ENCODE peak calls at places on chromosomes 5 and 9, in nine cellular contexts. O, P, U, S, T, B, A, W and V are unnamed samples.

GRCh38 chr5:57004800-57005199 is 52.9 kb upstream of the MIER3 start:
- DNase-seq in O (no peak), P (no peak), U (no peak), S (no peak), T (no peak), B (no peak), A (no peak), W (no peak), V (no peak)

GRCh38 chr5:142095651-142096330 is 12.8 kb upstream of the NDFIP1 start:
- DNase-seq in O (no peak), P (no peak), U (no peak), S (no peak), T (no peak), B (no peak), A (no peak), W (no peak), V (no peak)

GRCh38 chr9:133103183-133103986 is 17.7 kb downstream of the RALGDS start:
- DNase-seq in O (no peak), P (peak; percentile 86), U (peak; percentile 38), S (no peak), T (peak; percentile 28), B (peak; percentile 54), A (no peak), W (peak; percentile 81), V (peak; percentile 23)

GRCh38 chr5:104635216-104635615 is 1072.6 kb upstream of the NUDT12 start:
- DNase-seq in O (no peak), P (no peak), U (peak; percentile 14), S (peak; percentile 44), T (no peak), B (no peak), A (no peak), W (no peak), V (no peak)

GRCh38 chr5:10595305-10595677 is 31.4 kb downstream of the ANKRD33B start:
- DNase-seq in O (no peak), P (no peak), U (no peak), S (no peak), T (no peak), B (peak; percentile 82), A (no peak), W (no peak), V (no peak)

GRCh38 chr9:86303316-86303975 is 21.1 kb upstream of the ISCA1 start:
- DNase-seq in O (no peak), P (no peak), U (peak; percentile 21), S (no peak), T (no peak), B (no peak), A (no peak), W (no peak), V (no peak)

GRCh38 chr5:138716456-138716924 is 36.7 kb upstream of the CTNNA1 start:
- DNase-seq in O (no peak), P (no peak), U (no peak), S (no peak), T (peak; percentile 66), B (peak; percentile 38), A (no peak), W (no peak), V (peak; percentile 31)

GRCh38 chr5:96079075-96079474 is 117.4 kb upstream of the ELL2 start:
- DNase-seq in O (peak; percentile 68), P (no peak), U (peak; percentile 96), S (peak; percentile 93), T (no peak), B (peak; percentile 90), A (no peak), W (no peak), V (peak; percentile 69)

GRCh38 chr9:89595646-89596045 is 9.2 kb upstream of the GADD45G start:
- DNase-seq in O (no peak), P (no peak), U (no peak), S (no peak), T (no peak), B (no peak), A (no peak), W (no peak), V (no peak)

GRCh38 chr5:73485715-73486114 is 12.5 kb upstream of the BTF3 start:
- DNase-seq in O (no peak), P (no peak), U (no peak), S (no peak), T (no peak), B (peak; percentile 26), A (no peak), W (no peak), V (no peak)

GRCh38 chr9:137221477-137222111 is 446 bp downstream of the RNF208 start:
- DNase-seq in O (no peak), P (no peak), U (no peak), S (no peak), T (no peak), B (no peak), A (no peak), W (no peak), V (no peak)

GRCh38 chr5:67493676-67494075 is 297.1 kb upstream of the CD180 start:
- DNase-seq in O (no peak), P (no peak), U (peak; percentile 46), S (no peak), T (peak; percentile 14), B (peak; percentile 58), A (no peak), W (peak; percentile 80), V (no peak)

GRCh38 chr5:10461041-10461440 is 19.4 kb downstream of the ROPN1L start:
- DNase-seq in O (no peak), P (no peak), U (no peak), S (no peak), T (no peak), B (no peak), A (no peak), W (no peak), V (no peak)

GRCh38 chr9:109856785-109857184 is 76.8 kb downstream of the PALM2AKAP2 start:
- DNase-seq in O (no peak), P (no peak), U (peak; percentile 29), S (no peak), T (no peak), B (peak; percentile 57), A (no peak), W (peak; percentile 93), V (no peak)

GRCh38 chr5:141654298-141654697 is 3.1 kb upstream of the FCHSD1 start:
- DNase-seq in O (peak; percentile 45), P (no peak), U (peak; percentile 59), S (peak; percentile 44), T (no peak), B (peak; percentile 97), A (no peak), W (no peak), V (peak; percentile 86)

GRCh38 chr5:152113401-152113800 is 188.8 kb upstream of the GLRA1 start:
- DNase-seq in O (no peak), P (no peak), U (peak; percentile 4), S (no peak), T (no peak), B (no peak), A (no peak), W (no peak), V (no peak)

GRCh38 chr5:84438456-84438855 is 53.8 kb upstream of the EDIL3 start:
- DNase-seq in O (no peak), P (no peak), U (peak; percentile 26), S (peak; percentile 34), T (no peak), B (no peak), A (no peak), W (no peak), V (no peak)

GRCh38 chr9:98191615-98192502 is 578 bp downstream of the CORO2A start:
- DNase-seq in O (no peak), P (peak; percentile 65), U (no peak), S (no peak), T (peak; percentile 45), B (no peak), A (peak; percentile 13), W (no peak), V (no peak)

GRCh38 chr9:89368978-89369377 is 50.7 kb downstream of the SECISBP2 start:
- DNase-seq in O (no peak), P (no peak), U (no peak), S (no peak), T (no peak), B (no peak), A (no peak), W (no peak), V (no peak)

GRCh38 chr5:72611111-72611724 is 104.0 kb upstream of the ZNF366 start:
- DNase-seq in O (no peak), P (peak; percentile 83), U (peak; percentile 89), S (peak; percentile 72), T (peak; percentile 49), B (peak; percentile 78), A (peak; percentile 18), W (peak; percentile 88), V (peak; percentile 71)

GRCh38 chr9:2086971-2087370 is 71.8 kb downstream of the SMARCA2 start:
- DNase-seq in O (no peak), P (no peak), U (no peak), S (no peak), T (no peak), B (no peak), A (no peak), W (no peak), V (no peak)

GRCh38 chr5:176817864-176818377 is 7.6 kb downstream of the UNC5A start:
- DNase-seq in O (no peak), P (no peak), U (no peak), S (no peak), T (peak; percentile 59), B (no peak), A (no peak), W (no peak), V (peak; percentile 61)

GRCh38 chr9:137433916-137434431 is 7.2 kb downstream of the ENTPD8 start:
- DNase-seq in O (no peak), P (no peak), U (no peak), S (no peak), T (no peak), B (no peak), A (no peak), W (no peak), V (no peak)

GRCh38 chr9:76810377-76810957 is 46.2 kb downstream of the PCA3 start:
- DNase-seq in O (peak; percentile 23), P (no peak), U (peak; percentile 58), S (peak; percentile 50), T (peak; percentile 83), B (peak; percentile 68), A (no peak), W (peak; percentile 75), V (no peak)

GRCh38 chr5:174903333-174903732 is 179.0 kb downstream of the MSX2 start:
- DNase-seq in O (no peak), P (no peak), U (peak; percentile 9), S (no peak), T (no peak), B (no peak), A (no peak), W (no peak), V (peak; percentile 9)

GRCh38 chr9:127776195-127776918 is 2.1 kb downstream of the SH2D3C start:
- DNase-seq in O (no peak), P (no peak), U (no peak), S (no peak), T (peak; percentile 14), B (no peak), A (peak; percentile 74), W (no peak), V (no peak)

GRCh38 chr5:151886741-151887261 is 37.9 kb downstream of the GLRA1 start:
- DNase-seq in O (no peak), P (no peak), U (peak; percentile 34), S (no peak), T (no peak), B (peak; percentile 17), A (no peak), W (no peak), V (no peak)

GRCh38 chr5:54221096-54221495 is 89.3 kb downstream of the ARL15 start:
- DNase-seq in O (no peak), P (no peak), U (no peak), S (no peak), T (no peak), B (no peak), A (no peak), W (no peak), V (no peak)

GRCh38 chr5:64165500-64166200 is at the start of gene RNF180:
- DNase-seq in O (no peak), P (peak; percentile 67), U (peak; percentile 19), S (no peak), T (no peak), B (peak; percentile 69), A (no peak), W (peak; percentile 50), V (peak; percentile 43)

GRCh38 chr5:122924203-122924602 is 78.8 kb downstream of the SNX24 start:
- DNase-seq in O (no peak), P (no peak), U (peak; percentile 8), S (no peak), T (no peak), B (peak; percentile 83), A (no peak), W (no peak), V (peak; percentile 26)

GRCh38 chr9:16335788-16336580 is 534.5 kb downstream of the BNC2 start:
- DNase-seq in O (peak; percentile 93), P (peak; percentile 77), U (peak; percentile 100), S (peak; percentile 99), T (no peak), B (peak; percentile 99), A (no peak), W (no peak), V (peak; percentile 100)